ENCODE peak calls at places on chromosomes 4 and X, in four cellular contexts. W is MM.1S, A is stomach, Y is Peyer's patch. P is an unnamed sample.

GRCh38 chrX:119398587-119398973 is 556 bp upstream of the SLC25A43 start:
- DNase-seq in A (no peak), Y (no peak), W (no peak), P (no peak)

GRCh38 chrX:121832446-121832845 is 785.0 kb downstream of the GLUD2 start:
- DNase-seq in Y (no peak), A (no peak), W (no peak), P (no peak)

GRCh38 chrX:17668929-17669328 is 68.4 kb upstream of the SCML1 start:
- DNase-seq in W (no peak), Y (no peak), A (no peak), P (no peak)

GRCh38 chr4:77960367-77960766 is 96.8 kb upstream of the FRAS1 start:
- DNase-seq in A (no peak), W (no peak), Y (no peak), P (no peak)

GRCh38 chrX:6169407-6169806 is 59.3 kb downstream of the NLGN4X start:
- DNase-seq in W (no peak), A (no peak), Y (no peak), P (no peak)

GRCh38 chr4:103720661-103721060 is 876 bp upstream of the TACR3 start:
- DNase-seq in A (no peak), W (no peak), Y (no peak), P (no peak)

GRCh38 chr4:7885216-7886134 is 54.2 kb downstream of the AFAP1 start:
- DNase-seq in A (no peak), W (no peak), Y (no peak), P (no peak)

GRCh38 chrX:95290455-95290854 is 1394.2 kb upstream of the DIAPH2 start:
- DNase-seq in A (no peak), Y (no peak), W (no peak), P (no peak)

GRCh38 chrX:14039344-14039743 is 9.7 kb upstream of the GEMIN8 start:
- DNase-seq in W (peak), Y (peak), A (peak), P (no peak)

GRCh38 chr4:150679767-150680088 is 97.8 kb downstream of the MAB21L2 start:
- DNase-seq in W (no peak), Y (no peak), A (no peak), P (no peak)

GRCh38 chrX:46978341-46979291 is 66.4 kb downstream of the JADE3 start:
- DNase-seq in Y (peak), W (peak), A (peak), P (peak)

GRCh38 chr4:105306158-105306781 is 159.6 kb downstream of the TET2 start:
- DNase-seq in A (no peak), Y (no peak), W (peak), P (no peak)

GRCh38 chr4:83643036-83643435 is 107.1 kb downstream of the GPAT3 start:
- DNase-seq in Y (no peak), W (no peak), A (no peak), P (no peak)

GRCh38 chrX:132737743-132738142 is 220.7 kb downstream of the HS6ST2 start:
- DNase-seq in A (no peak), Y (no peak), W (peak), P (peak)

GRCh38 chrX:18428006-18428405 is 2.6 kb downstream of the CDKL5 start:
- DNase-seq in A (no peak), Y (no peak), W (no peak), P (no peak)

GRCh38 chr4:6857009-6857882 is 52.4 kb upstream of the TBC1D14 start:
- DNase-seq in A (no peak), Y (no peak), W (no peak), P (no peak)

GRCh38 chr4:72169861-72170260 is 138.1 kb downstream of the NPFFR2 start:
- DNase-seq in Y (no peak), W (no peak), A (no peak), P (no peak)

GRCh38 chrX:138917781-138918180 is 206.3 kb upstream of the FGF13 start:
- DNase-seq in W (no peak), Y (no peak), A (no peak), P (no peak)

GRCh38 chrX:49308604-49309269 is 5.3 kb downstream of the GAGE10 start:
- DNase-seq in W (no peak), Y (peak), A (no peak), P (peak)

GRCh38 chr4:77036206-77036605 is 39.6 kb downstream of the CCNI start:
- DNase-seq in Y (no peak), A (no peak), W (no peak), P (no peak)

GRCh38 chrX:40521868-40522450 is 58.8 kb upstream of the ATP6AP2 start:
- DNase-seq in W (no peak), A (no peak), Y (no peak), P (no peak)

GRCh38 chr4:159010563-159011260 is 92.2 kb upstream of the RAPGEF2 start:
- DNase-seq in Y (no peak), W (no peak), A (peak), P (peak)

GRCh38 chr4:75673959-75674328 is 733 bp upstream of the G3BP2 start:
- DNase-seq in W (no peak), Y (no peak), A (no peak), P (no peak)

GRCh38 chrX:30748337-30748960 is 95.2 kb downstream of the GK start:
- DNase-seq in A (no peak), W (no peak), Y (no peak), P (no peak)

GRCh38 chrX:11766487-11766886 is 8.4 kb downstream of the MSL3 start:
- DNase-seq in W (no peak), Y (no peak), A (no peak), P (no peak)

GRCh38 chrX:77922768-77923167 is 12.3 kb downstream of the ATP7A start:
- DNase-seq in A (no peak), Y (no peak), W (no peak), P (no peak)

GRCh38 chr4:142846729-142847606 is 867 bp upstream of the INPP4B start:
- DNase-seq in A (peak), W (peak), Y (peak), P (no peak)
- TF ChIP-seq CTCF in A (peak), W (peak), Y (peak), P (peak)

DNA sequence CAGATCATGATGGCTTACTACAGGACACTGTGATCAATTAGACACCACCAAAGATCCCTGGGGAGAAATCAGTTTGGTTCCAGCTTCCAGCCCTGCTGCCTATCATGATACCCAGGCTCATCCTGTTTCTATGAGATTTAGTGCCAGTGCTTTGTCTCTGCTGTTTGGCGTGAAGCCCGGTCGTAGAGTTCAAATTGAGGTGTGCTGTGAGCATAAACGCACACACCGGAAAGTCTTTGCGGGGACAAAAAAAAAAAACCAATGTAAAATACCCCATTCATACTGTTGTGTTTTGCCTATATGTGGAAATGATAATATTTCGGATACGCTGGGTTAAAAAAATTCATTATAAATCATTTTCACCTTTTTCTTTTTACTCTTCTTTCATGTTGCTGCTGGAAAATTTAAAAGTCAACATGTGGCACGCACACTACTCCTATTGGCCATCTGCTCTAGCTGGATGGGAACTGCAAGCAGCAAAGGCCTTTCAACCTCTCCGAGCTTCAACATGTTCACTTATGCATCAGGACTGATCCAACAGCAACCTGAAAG is 611 bp upstream of the DKC1 start:
- DNase-seq in W (no peak), A (no peak), Y (no peak), P (no peak)
- H3K27ac ChIP-seq in W (peak), A (peak), Y (peak), P (peak)

DNA sequence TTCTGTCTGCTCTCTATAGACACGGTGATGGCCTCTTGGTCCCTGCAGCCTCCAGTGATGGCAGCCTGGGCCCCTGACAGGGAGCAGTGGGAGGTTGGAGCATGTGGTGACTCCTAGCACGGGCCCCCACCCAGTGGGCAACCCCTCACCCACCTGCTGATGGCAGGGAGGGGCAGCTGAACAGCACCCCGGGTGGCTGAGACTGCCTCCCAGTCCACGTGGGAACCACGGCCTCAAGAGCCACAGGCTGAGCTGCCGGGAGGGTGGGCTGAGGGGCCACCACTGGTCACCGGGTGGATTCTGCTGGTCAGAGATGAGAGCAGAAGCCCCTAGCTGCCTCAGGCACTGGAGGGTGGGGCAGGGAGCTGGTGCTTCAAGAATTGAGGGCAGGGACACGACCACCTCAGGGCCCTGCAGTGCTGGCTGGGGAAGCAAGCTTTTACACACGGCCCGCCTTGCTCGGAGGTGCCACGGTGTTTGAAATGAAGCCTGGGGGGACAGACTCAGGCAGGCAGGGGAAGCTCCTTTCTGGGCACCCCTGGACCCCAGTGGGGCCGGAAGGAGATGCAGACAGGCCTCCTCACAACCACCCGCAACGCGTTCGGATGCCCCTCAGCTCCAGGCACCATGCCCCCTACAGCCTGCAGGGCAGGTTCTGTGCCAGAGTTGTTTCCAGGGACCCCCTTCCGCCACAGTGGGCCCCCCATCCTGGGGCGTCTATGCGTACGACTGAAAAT is 6.3 kb upstream of the HAUS3 start:
- DNase-seq in W (no peak), Y (peak), A (peak), P (peak)
- TF ChIP-seq CTCF in W (no peak), Y (no peak), A (no peak), P (no peak)

GRCh38 chr4:184804621-184805020 is 21.1 kb downstream of the ACSL1 start:
- DNase-seq in A (no peak), W (no peak), Y (no peak), P (no peak)

GRCh38 chr4:184805462-184806245 is 20.1 kb downstream of the ACSL1 start:
- DNase-seq in Y (peak), A (peak), W (no peak), P (peak)

GRCh38 chr4:184803133-184803532 is 22.6 kb downstream of the ACSL1 start:
- DNase-seq in A (no peak), Y (no peak), W (no peak), P (no peak)

GRCh38 chr4:184802203-184803015 is 23.4 kb downstream of the ACSL1 start:
- DNase-seq in Y (no peak), W (no peak), A (no peak), P (peak)

DNA sequence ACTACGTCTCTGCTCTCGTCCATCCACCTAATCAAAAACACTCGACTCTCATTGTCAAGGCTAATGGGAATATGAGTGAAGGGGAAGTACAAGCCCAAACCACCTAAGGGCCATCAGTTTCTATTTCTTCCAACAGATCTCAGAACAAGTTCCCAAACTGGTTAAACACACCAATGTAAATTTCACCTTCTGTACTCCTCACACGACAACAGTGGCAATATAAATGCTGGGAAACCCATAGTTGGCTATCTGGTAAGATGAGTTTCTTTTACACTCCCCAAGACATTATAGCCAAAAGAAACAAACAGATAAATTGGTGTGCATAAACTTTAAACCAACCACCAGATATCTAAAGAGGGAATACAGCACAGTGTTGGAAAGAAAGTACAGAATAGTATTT is 21.9 kb downstream of the ACSL1 start:
- DNase-seq in W (no peak), A (no peak), Y (no peak), P (no peak)
- H3K27ac ChIP-seq in W (no peak), A (peak), Y (no peak), P (peak)

GRCh38 chrX:8003147-8003883 is 76.1 kb upstream of the PNPLA4 start:
- DNase-seq in Y (no peak), W (no peak), A (no peak), P (no peak)
- TF ChIP-seq CTCF in Y (no peak), W (no peak), A (no peak), P (no peak)

DNA sequence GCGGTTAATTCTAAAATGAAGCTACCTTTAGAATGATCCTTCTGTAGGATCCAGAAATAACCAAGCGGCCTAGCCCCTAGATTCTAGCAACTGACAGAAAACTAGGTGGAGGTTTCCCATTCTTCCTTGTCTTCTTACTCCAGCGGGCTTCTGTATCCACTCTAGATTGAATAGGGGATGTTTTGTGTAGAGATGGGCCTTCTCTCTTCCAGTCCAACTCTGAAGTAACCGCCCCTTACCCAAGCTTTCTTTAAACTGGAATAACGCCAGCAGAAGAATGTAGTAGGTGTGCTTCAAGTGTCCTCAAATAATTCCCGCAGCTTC is 386 bp upstream of the TMEM184C start:
- DNase-seq in W (no peak), A (no peak), Y (no peak), P (no peak)
- H3K27ac ChIP-seq in W (no peak), A (no peak), Y (peak), P (peak)

DNA sequence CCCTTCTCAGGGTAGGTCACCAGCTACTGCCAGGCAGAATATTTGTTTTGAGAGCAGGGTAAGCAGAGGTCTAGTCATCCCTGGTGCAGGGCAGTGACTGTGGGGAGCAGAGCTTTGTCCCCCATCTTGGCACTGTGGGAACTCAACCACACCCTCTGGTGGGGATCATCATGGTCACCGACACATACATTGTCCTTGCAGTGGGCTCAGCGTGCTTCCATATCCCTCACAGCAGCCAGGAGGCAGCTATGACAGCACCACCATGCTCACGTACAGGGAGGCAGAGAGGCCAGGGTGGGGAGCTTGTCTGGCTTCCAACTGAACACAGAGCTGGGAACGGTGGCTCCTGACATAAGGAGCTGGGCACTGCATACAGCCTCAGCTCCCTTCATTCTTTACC is 102.3 kb downstream of the ENPP6 start:
- DNase-seq in Y (no peak), W (no peak), A (no peak), P (no peak)
- TF ChIP-seq CTCF in Y (no peak), W (no peak), A (no peak), P (no peak)